ENCODE peak calls at places on chromosomes 6 and 20, in seven cellular contexts. K is lower lobe of right lung; F is naive thymus-derived CD4-positive, alpha-beta T cell; T is kidney; B is right lobe of liver; I is heart right ventricle; M is neuronal stem cell. N is an unnamed sample. For H3K9me3, the result is how much of the 10 kb centered on the place peaks cover.

GRCh38 chr20:44959082-44959895 is 908 bp downstream of the TOMM34 start:
- DNase-seq in I (no peak), F (peak), M (peak), T (no peak), K (no peak), B (no peak), N (peak)

GRCh38 chr6:71453307-71453706 is 164.7 kb downstream of the OGFRL1 start:
- DNase-seq in I (no peak), M (no peak), B (no peak), T (no peak), K (no peak), F (no peak), N (no peak)

GRCh38 chr20:50850721-50851286 is 55.9 kb downstream of the BCAS4 start:
- DNase-seq in B (no peak), K (no peak), T (no peak), F (no peak), M (no peak), I (no peak), N (no peak)

GRCh38 chr6:75483136-75483952 is 10.3 kb downstream of the FILIP1 start:
- DNase-seq in T (no peak), M (no peak), F (no peak), K (no peak), B (no peak), I (no peak), N (no peak)

GRCh38 chr6:40719671-40720374 is 132.7 kb upstream of the LRFN2 start:
- DNase-seq in B (no peak), I (no peak), T (no peak), K (no peak), F (no peak), M (no peak), N (no peak)

GRCh38 chr6:84284428-84285033 is 57.1 kb upstream of the CEP162 start:
- DNase-seq in I (no peak), K (no peak), M (peak), B (no peak), T (no peak), F (no peak), N (no peak)

GRCh38 chr6:29946787-29947186 is 4.5 kb downstream of the HLA-A start:
- DNase-seq in K (no peak), B (no peak), I (no peak), T (no peak), F (no peak), M (no peak), N (no peak)

GRCh38 chr20:51249215-51249614 is 226.3 kb upstream of the KCNG1 start:
- DNase-seq in I (no peak), K (no peak), T (no peak), B (no peak), F (no peak), M (no peak), N (no peak)

GRCh38 chr20:24296477-24297380 is 172.7 kb upstream of the SYNDIG1 start:
- DNase-seq in K (no peak), F (no peak), B (no peak), I (no peak), T (no peak), M (no peak), N (no peak)

GRCh38 chr20:42159794-42160193 is 541.6 kb upstream of the CHD6 start:
- DNase-seq in I (no peak), K (no peak), B (no peak), T (no peak), M (no peak), F (no peak), N (no peak)

GRCh38 chr20:47748851-47749250 is 36.4 kb downstream of the SULF2 start:
- DNase-seq in K (no peak), T (no peak), M (no peak), F (peak), B (no peak), I (no peak), N (no peak)

GRCh38 chr6:127118505-127119360 is at the start of gene RSPO3:
- DNase-seq in K (peak), F (no peak), B (peak), I (no peak), T (peak), M (peak), N (no peak)

GRCh38 chr6:35911871-35912653 is 8.8 kb downstream of the SRPK1 start:
- DNase-seq in B (no peak), K (no peak), M (no peak), F (no peak), I (no peak), T (no peak), N (no peak)

GRCh38 chr6:43780293-43780692 is 10.3 kb downstream of the VEGFA start:
- DNase-seq in K (no peak), M (no peak), I (no peak), B (no peak), T (no peak), F (no peak), N (no peak)

GRCh38 chr6:136725124-136725523 is 67.2 kb downstream of the MAP3K5 start:
- DNase-seq in I (no peak), K (no peak), B (no peak), M (no peak), T (no peak), F (no peak), N (no peak)

GRCh38 chr20:13648872-13649271 is 10.1 kb upstream of the TASP1 start:
- DNase-seq in M (no peak), F (no peak), K (no peak), B (no peak), I (no peak), T (no peak), N (no peak)

GRCh38 chr6:75436869-75437268 is 56.7 kb downstream of the FILIP1 start:
- DNase-seq in F (no peak), T (no peak), M (no peak), I (peak), K (no peak), B (no peak), N (no peak)

GRCh38 chr20:45972500-45973183 is 639 bp upstream of the ZNF335 start:
- DNase-seq in K (peak), I (no peak), M (no peak), T (peak), F (no peak), B (peak), N (no peak)

GRCh38 chr20:55678126-55678525 is 327.2 kb downstream of the CBLN4 start:
- DNase-seq in M (no peak), K (no peak), T (no peak), I (no peak), F (no peak), B (peak), N (no peak)
- H3K9me3 ChIP-seq in M (under half), K (under half), T (under half), I (under half), F (under half), B (under half), N (under half)

DNA sequence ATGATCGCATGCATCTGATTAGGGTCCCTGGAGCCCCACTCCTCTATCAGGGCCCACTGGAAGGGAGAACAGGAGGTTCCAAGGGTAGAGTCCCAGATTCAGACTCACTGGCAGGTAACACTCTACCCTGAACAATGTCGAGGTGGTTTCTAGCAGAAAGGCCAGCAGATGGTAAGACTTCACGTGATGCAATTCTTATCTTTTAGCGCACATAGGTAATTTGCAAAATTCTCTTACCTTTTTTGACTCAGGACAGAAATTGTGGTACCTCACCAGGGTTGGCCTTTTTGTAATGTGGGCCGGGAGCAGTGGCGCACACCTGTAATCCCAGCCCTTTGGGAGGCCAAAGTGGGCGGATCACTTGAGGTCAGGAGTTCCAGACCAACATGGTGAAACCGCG is 228.1 kb upstream of the JARID2 start:
- DNase-seq in K (no peak), T (no peak), F (no peak), I (no peak), M (no peak), B (no peak), N (no peak)
- H3K9me3 ChIP-seq in K (under half), T (under half), F (under half), I (under half), M (under half), B (under half), N (under half)

DNA sequence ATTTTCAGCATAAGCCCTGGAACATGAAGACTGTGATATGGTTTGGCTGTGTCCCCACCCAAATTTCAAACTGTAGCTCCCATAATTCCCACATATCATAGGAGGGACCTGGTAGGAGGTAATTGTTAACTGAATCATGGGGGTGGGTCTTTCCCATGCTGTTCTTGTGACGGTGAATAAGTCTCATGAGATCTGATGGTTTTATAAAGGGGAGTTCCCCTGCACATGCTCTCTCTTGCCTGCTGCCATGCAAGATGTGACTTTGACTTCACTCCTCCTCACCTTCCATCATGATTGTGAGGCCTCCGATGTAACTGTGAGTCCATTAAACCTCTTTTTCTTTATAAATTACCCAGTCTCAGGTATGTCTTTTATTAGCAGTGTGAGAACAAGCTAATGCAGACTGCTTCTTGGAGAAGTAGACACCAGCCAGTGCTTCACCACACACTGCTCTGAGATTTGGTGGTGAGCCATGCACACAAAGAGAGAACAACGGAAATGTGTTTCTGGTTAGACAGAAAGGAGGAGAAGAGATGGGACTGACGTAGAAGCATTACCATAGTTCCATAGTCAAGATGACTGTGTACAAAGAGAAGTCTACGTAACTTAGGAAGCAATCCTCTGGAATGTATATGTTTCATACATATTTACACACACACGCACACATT is 97.8 kb downstream of the BACH2 start:
- DNase-seq in M (no peak), T (no peak), B (no peak), I (no peak), F (no peak), K (no peak), N (no peak)
- H3K9me3 ChIP-seq in M (under half), T (under half), B (under half), I (under half), F (under half), K (under half), N (under half)

DNA sequence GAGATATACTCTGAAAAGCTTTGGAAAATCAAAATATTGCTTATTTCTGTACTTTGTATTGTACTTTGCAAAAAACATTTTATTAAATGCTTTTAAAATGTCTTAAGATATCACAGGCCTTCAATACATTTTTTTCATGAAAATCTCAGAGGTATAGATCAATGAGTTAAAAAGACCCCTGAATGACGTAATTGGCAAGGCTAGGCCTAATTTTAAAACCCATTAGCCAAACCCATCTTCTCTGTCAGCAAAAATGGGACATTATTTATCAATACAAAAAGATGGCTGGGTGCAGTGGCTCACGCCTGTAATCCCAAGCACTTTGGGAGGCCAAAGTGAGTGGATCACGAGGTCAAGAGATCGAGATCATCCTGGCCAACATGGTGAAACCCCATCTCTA is 84.8 kb upstream of the PAK5 start:
- DNase-seq in I (no peak), K (no peak), F (no peak), B (no peak), M (no peak), T (no peak), N (no peak)
- H3K9me3 ChIP-seq in I (under half), K (under half), F (under half), B (under half), M (under half), T (under half), N (under half)

DNA sequence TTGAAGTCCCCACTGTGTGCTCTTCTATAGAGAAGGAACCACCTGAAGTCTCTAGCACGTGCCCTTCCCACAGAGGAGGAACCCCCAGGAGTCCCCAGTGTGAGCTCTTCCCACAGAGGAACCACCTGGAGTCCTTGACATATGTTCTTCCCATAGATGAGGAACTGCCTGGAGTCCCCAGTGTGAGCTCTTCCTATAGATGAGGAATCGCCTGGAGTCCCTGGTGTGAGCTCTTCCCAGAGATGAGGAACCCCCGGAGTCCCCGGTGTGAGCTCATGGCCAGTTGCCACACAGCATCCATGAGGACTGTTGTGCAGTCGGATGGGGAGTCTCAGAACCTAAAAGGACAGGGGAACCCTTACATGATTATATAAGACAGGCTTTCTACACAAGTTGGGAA is 158.1 kb upstream of the THBS2 start:
- DNase-seq in K (no peak), B (no peak), I (no peak), T (no peak), F (no peak), M (no peak), N (no peak)
- H3K9me3 ChIP-seq in K (under half), B (under half), I (under half), T (under half), F (under half), M (under half), N (under half)

GRCh38 chr6:169426611-169427010 is 173.0 kb upstream of the THBS2 start:
- DNase-seq in K (no peak), T (no peak), B (no peak), F (no peak), I (no peak), M (no peak), N (no peak)
- H3K9me3 ChIP-seq in K (under half), T (under half), B (under half), F (under half), I (under half), M (under half), N (under half)